ENCODE peak calls at places on chromosomes 4 and X, in six cellular contexts. Y is upper lobe of right lung, U is GM12865, E is WTC11, R is cardiac muscle cell, M is neural progenitor cell. B is an unnamed sample.

GRCh38 chr4:10891866-10892265 is 207.3 kb upstream of the CLNK start:
- DNase-seq in M (peak; percentile 16), U (no peak), Y (no peak), E (no peak), R (no peak), B (no peak)

GRCh38 chr4:1502501-1502886 is 96.3 kb upstream of the NKX1-1 start:
- DNase-seq in M (no peak), R (no peak), U (no peak), E (no peak), Y (peak; percentile 52), B (no peak)

GRCh38 chr4:168421671-168422070 is 58.6 kb downstream of the DDX60L start:
- DNase-seq in M (no peak), R (peak; percentile 71), E (no peak), Y (no peak), U (no peak), B (no peak)

GRCh38 chr4:184400891-184401290 is 73.5 kb downstream of the IRF2 start:
- DNase-seq in Y (no peak), M (no peak), E (no peak), R (no peak), U (no peak), B (no peak)

GRCh38 chr4:55311792-55312490 is 34.1 kb upstream of the SRD5A3 start:
- DNase-seq in M (no peak), Y (no peak), U (no peak), E (no peak), R (peak; percentile 40), B (no peak)

GRCh38 chr4:56821394-56822263 is at the start of gene SPINK2:
- DNase-seq in E (peak; percentile 90), Y (peak; percentile 78), U (peak; percentile 24), R (no peak), M (peak; percentile 87), B (no peak)

GRCh38 chrX:74931214-74931613 is 6.0 kb upstream of the NEXMIF start:
- DNase-seq in Y (no peak), U (peak; percentile 25), M (peak; percentile 20), R (no peak), E (no peak), B (no peak)

GRCh38 chrX:40418413-40419195 is 162.2 kb upstream of the ATP6AP2 start:
- DNase-seq in Y (no peak), E (no peak), M (no peak), R (no peak), U (peak; percentile 44), B (no peak)

GRCh38 chrX:334331-334891 is 15.8 kb upstream of the GTPBP6 start:
- DNase-seq in Y (peak; percentile 58), M (no peak), E (no peak), U (no peak), R (no peak), B (no peak)

GRCh38 chrX:153723351-153724251 is 586 bp downstream of the BCAP31 start:
- DNase-seq in U (peak; percentile 67), Y (peak; percentile 74), E (peak; percentile 38), R (peak; percentile 43), M (peak; percentile 70), B (peak; percentile 42)

GRCh38 chr4:65791807-65792308 is 121.6 kb upstream of the EPHA5 start:
- DNase-seq in E (no peak), R (peak; percentile 52), U (no peak), Y (no peak), M (peak; percentile 11), B (no peak)

GRCh38 chr4:36863601-36864000 is 380.9 kb upstream of the NWD2 start:
- DNase-seq in E (no peak), M (no peak), Y (no peak), R (no peak), U (no peak), B (no peak)

GRCh38 chr4:128635141-128635911 is 174.2 kb upstream of the JADE1 start:
- DNase-seq in U (no peak), E (no peak), R (peak; percentile 99), M (peak; percentile 46), Y (peak; percentile 86), B (peak; percentile 16)

GRCh38 chrX:13614154-13614553 is 38.8 kb upstream of the TCEANC start:
- DNase-seq in R (no peak), U (no peak), M (no peak), E (no peak), Y (no peak), B (no peak)

GRCh38 chr4:30863031-30863430 is 142.9 kb downstream of the PCDH7 start:
- DNase-seq in U (no peak), Y (no peak), R (peak; percentile 78), M (no peak), E (no peak), B (peak; percentile 8)

GRCh38 chr4:123114084-123114914 is 191.9 kb upstream of the NUDT6 start:
- DNase-seq in E (no peak), R (no peak), Y (no peak), U (no peak), M (no peak), B (no peak)

GRCh38 chr4:184544711-184545409 is 70.5 kb upstream of the IRF2 start:
- DNase-seq in R (no peak), Y (no peak), U (no peak), E (no peak), M (no peak), B (no peak)

GRCh38 chrX:46642145-46642544 is 68.6 kb downstream of the CHST7 start:
- DNase-seq in M (peak; percentile 12), R (peak; percentile 62), U (peak; percentile 47), Y (no peak), E (no peak), B (no peak)

GRCh38 chr4:89156515-89156914 is 45.2 kb downstream of the TIGD2 start:
- DNase-seq in R (no peak), E (no peak), M (no peak), U (no peak), Y (no peak), B (no peak)

GRCh38 chr4:89161841-89162240 is 50.5 kb downstream of the TIGD2 start:
- DNase-seq in U (no peak), Y (no peak), M (no peak), E (no peak), R (no peak), B (peak; percentile 11)

GRCh38 chr4:89160806-89161205 is 49.5 kb downstream of the TIGD2 start:
- DNase-seq in R (no peak), E (no peak), M (no peak), U (no peak), Y (no peak), B (no peak)

GRCh38 chr4:89157488-89158024 is 46.2 kb downstream of the TIGD2 start:
- DNase-seq in M (no peak), Y (no peak), U (no peak), E (no peak), R (no peak), B (no peak)

DNA sequence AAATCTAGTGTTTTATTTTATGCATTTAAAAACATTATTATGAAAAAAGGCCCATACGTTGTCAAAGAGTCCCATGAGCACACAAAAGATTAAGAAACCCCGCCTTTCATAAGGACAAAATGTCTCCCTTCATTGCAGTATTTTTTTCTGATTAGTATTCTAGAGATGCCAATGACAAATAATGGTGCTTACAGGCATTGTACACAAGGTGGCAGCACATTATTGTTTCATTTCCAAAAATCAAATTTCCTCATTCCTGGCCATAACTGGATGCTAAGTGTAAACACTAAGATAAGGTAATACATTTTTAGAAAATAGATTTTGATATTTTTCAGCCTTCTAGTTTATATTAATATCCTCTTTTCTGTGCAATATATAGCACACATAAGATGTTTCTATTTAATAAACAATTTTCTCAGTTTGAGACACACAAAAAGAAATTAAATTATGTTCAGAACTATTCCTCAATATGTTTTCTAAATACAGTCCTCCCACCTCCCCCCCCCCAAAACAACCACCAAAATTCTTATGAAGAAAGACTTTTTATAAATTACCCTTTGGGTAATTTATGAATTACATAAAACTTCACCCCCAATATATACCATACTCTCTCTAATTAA is 47.7 kb downstream of the TIGD2 start:
- DNase-seq in Y (no peak), R (peak; percentile 71), M (peak; percentile 30), E (no peak), U (peak; percentile 23), B (peak; percentile 51)
- TF ChIP-seq CTCF in Y (peak; percentile 82), R (peak; percentile 77), M (peak; percentile 82), E (peak; percentile 57), U (peak; percentile 60), B (peak; percentile 78)

GRCh38 chr4:73612032-73612431 is 8.2 kb downstream of the RASSF6 start:
- DNase-seq in U (no peak), E (no peak), M (no peak), R (no peak), Y (no peak), B (no peak)

GRCh38 chr4:73614468-73614867 is 5.8 kb downstream of the RASSF6 start:
- DNase-seq in R (no peak), E (no peak), M (no peak), U (no peak), Y (no peak), B (no peak)

GRCh38 chr4:73617256-73617655 is 3.0 kb downstream of the RASSF6 start:
- DNase-seq in U (no peak), Y (no peak), M (no peak), E (no peak), R (no peak), B (no peak)

GRCh38 chr4:73613130-73613529 is 7.1 kb downstream of the RASSF6 start:
- DNase-seq in Y (no peak), E (no peak), M (no peak), U (no peak), R (no peak), B (no peak)

GRCh38 chr4:73615613-73616012 is 4.6 kb downstream of the RASSF6 start:
- DNase-seq in M (peak; percentile 58), R (no peak), U (no peak), Y (no peak), E (peak; percentile 64), B (no peak)
- TF ChIP-seq CTCF in M (peak; percentile 38), R (no peak), U (no peak), Y (no peak), E (no peak), B (no peak)

DNA sequence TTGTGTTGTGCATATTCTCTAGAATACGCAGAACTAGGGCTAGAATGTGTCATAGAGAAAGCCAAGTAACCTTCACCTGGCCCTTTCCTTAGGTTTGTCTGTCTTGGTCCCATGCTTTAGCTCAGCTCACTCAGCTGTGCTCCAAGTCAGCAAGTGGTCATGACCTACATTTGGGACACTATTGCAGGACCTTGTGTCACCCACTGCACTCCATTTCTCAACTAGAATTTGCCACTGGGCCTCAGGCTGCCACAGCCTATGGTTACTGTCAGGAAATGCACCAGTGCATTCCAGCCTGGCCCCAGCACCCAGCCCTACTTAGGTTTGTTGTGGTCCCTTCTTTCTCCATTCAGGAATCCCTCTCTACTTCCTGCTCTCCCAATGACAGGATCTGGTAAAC is 7.7 kb upstream of the FGG start:
- DNase-seq in U (no peak), R (no peak), Y (no peak), E (no peak), M (no peak), B (no peak)
- TF ChIP-seq CTCF in U (no peak), R (no peak), Y (no peak), E (no peak), M (no peak), B (no peak)

DNA sequence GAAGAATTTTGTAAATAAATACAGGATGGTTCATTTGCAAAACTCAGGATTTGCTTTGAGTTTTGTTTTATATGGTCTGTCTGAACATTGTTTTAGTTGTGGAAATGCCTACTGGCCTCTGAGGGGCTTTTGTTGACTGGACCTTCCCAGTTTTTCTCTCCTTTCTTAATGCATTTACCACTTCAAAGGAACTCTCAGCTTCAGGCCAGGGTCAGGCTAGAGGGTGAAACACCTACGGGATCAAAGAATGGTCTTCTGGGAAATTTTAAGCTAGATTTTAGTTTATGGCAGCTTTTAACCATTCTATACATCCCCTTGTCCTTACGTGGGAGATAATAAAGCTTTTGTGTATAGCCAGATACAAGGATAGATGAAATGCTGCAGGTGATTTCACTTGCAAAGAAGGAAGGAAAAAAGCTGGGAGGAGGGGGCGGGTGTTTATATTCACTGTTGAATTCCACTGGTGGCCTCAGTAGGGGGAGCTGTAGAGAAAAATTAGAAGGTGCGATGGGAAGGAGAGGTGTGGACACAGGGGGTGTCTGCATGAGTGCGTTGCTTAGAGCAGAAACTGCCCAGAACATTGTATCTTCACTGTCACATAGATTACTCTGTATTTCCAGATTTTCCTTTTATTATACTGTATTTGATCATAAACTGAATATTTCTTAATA is 151.8 kb downstream of the TSPAN5 start:
- DNase-seq in U (no peak), E (peak; percentile 30), M (peak; percentile 50), Y (no peak), R (no peak), B (no peak)
- TF ChIP-seq CTCF in U (no peak), E (peak; percentile 42), M (peak; percentile 65), Y (no peak), R (peak; percentile 24), B (no peak)

B was measured in AG10803.